ENCODE peak calls at places on chromosomes 6 and 20, in six cellular contexts. O is CD8-positive, alpha-beta memory T cell; I is lower leg skin; T is astrocyte of the spinal cord; E is cardiac fibroblast; K is neuronal stem cell. H is an unnamed sample.

GRCh38 chr6:146857960-146858308 is 259.2 kb downstream of the ADGB start:
- DNase-seq in E (no peak), K (peak; percentile 35), O (no peak), I (no peak), T (no peak), H (no peak)

GRCh38 chr6:21595265-21595950 is 1.9 kb downstream of the SOX4 start:
- DNase-seq in K (no peak), O (peak; percentile 3), E (peak; percentile 39), T (peak; percentile 35), I (peak; percentile 91), H (peak; percentile 14)

GRCh38 chr20:1191289-1191688 is 6.5 kb upstream of the TMEM74B start:
- DNase-seq in T (no peak), O (no peak), K (no peak), I (no peak), E (no peak), H (no peak)

GRCh38 chr6:141097471-141097870 is 1035.3 kb upstream of the GJE1 start:
- DNase-seq in T (no peak), I (no peak), O (no peak), K (no peak), E (peak; percentile 62), H (peak; percentile 59)

GRCh38 chr20:45019764-45020126 is 53.4 kb downstream of the STK4 start:
- DNase-seq in E (no peak), T (no peak), O (no peak), I (no peak), K (no peak), H (no peak)

GRCh38 chr20:63648190-63648589 is 5.0 kb downstream of the STMN3 start:
- DNase-seq in T (no peak), K (no peak), E (no peak), O (no peak), I (no peak), H (no peak)

GRCh38 chr20:2599265-2600060 is 53.0 kb upstream of the NOP56 start:
- DNase-seq in O (no peak), E (no peak), I (no peak), T (peak; percentile 6), K (peak; percentile 29), H (peak; percentile 6)

GRCh38 chr6:35047265-35048011 is 93.7 kb downstream of the TCP11 start:
- DNase-seq in O (no peak), T (peak; percentile 66), E (peak; percentile 80), I (peak; percentile 84), K (no peak), H (peak; percentile 78)

GRCh38 chr6:90008908-90009501 is 114.7 kb downstream of the GJA10 start:
- DNase-seq in I (no peak), E (peak; percentile 29), O (no peak), K (no peak), T (peak; percentile 54), H (peak; percentile 73)

GRCh38 chr20:48904566-48905321 is 16.8 kb upstream of the ARFGEF2 start:
- DNase-seq in K (peak; percentile 53), O (peak; percentile 42), T (peak; percentile 72), E (peak; percentile 81), I (peak; percentile 88), H (peak; percentile 69)

GRCh38 chr20:9200620-9201019 is 131.7 kb downstream of the PLCB4 start:
- DNase-seq in K (no peak), E (peak; percentile 43), O (no peak), I (no peak), T (peak; percentile 40), H (peak; percentile 66)

GRCh38 chr20:20737158-20737557 is 24.7 kb upstream of the RALGAPA2 start:
- DNase-seq in T (no peak), K (no peak), E (no peak), I (no peak), O (no peak), H (no peak)

GRCh38 chr6:110622912-110623578 is 146.6 kb upstream of the SLC22A16 start:
- DNase-seq in T (no peak), E (no peak), I (no peak), O (no peak), K (no peak), H (no peak)

GRCh38 chr6:158008894-158009891 is 27.5 kb downstream of the SYNJ2 start:
- DNase-seq in E (peak; percentile 77), I (no peak), T (peak; percentile 46), O (no peak), K (no peak), H (peak; percentile 65)

GRCh38 chr20:19758888-19759331 is 852 bp downstream of the RIN2 start:
- DNase-seq in K (peak; percentile 52), T (peak; percentile 61), E (peak; percentile 71), I (peak; percentile 96), O (no peak), H (peak; percentile 52)

GRCh38 chr6:70254784-70255183 is 48.1 kb downstream of the COL9A1 start:
- DNase-seq in E (no peak), K (no peak), I (no peak), T (no peak), O (no peak), H (no peak)

GRCh38 chr20:3406481-3407425 is 716 bp downstream of the DNAAF9 start:
- DNase-seq in O (no peak), K (peak; percentile 35), E (peak; percentile 79), I (peak; percentile 91), T (no peak), H (peak; percentile 83)

GRCh38 chr6:138931660-138932059 is 56.4 kb downstream of the REPS1 start:
- DNase-seq in E (no peak), I (no peak), O (no peak), K (no peak), T (no peak), H (no peak)

GRCh38 chr6:30881987-30882763 is 2.1 kb upstream of the DDR1 start:
- DNase-seq in K (peak; percentile 47), O (no peak), E (peak; percentile 51), I (peak; percentile 84), T (peak; percentile 60), H (peak; percentile 36)
- H3K4me3 ChIP-seq in K (peak overlapping the region; percentile 84), O (no peak overlapping the region), E (no peak overlapping the region), I (no peak overlapping the region), T (no peak overlapping the region), H (no peak overlapping the region)

GRCh38 chr20:53829086-53829703 is 235.6 kb upstream of the ZNF217 start:
- DNase-seq in K (no peak), T (peak; percentile 95), O (no peak), E (peak; percentile 99), I (no peak), H (peak; percentile 98)
- H3K4me3 ChIP-seq in K (no peak overlapping the region), T (peak overlapping the region; percentile 20), O (peak overlapping the region; percentile 65), E (peak overlapping the region; percentile 30), I (no peak overlapping the region), H (peak overlapping the region; percentile 40)

GRCh38 chr6:75199856-75200255 is 6.0 kb downstream of the COL12A1 start:
- DNase-seq in T (peak; percentile 49), O (no peak), I (no peak), K (no peak), E (peak; percentile 52), H (peak; percentile 74)

GRCh38 chr6:75201076-75201475 is 4.8 kb downstream of the COL12A1 start:
- DNase-seq in K (no peak), T (no peak), O (no peak), E (peak; percentile 29), I (no peak), H (no peak)

GRCh38 chr6:75202676-75203131 is 3.1 kb downstream of the COL12A1 start:
- DNase-seq in O (no peak), I (no peak), K (no peak), E (peak; percentile 33), T (peak; percentile 51), H (peak; percentile 48)

GRCh38 chr6:75203721-75204120 is 2.1 kb downstream of the COL12A1 start:
- DNase-seq in O (no peak), K (no peak), T (no peak), I (no peak), E (peak; percentile 64), H (peak; percentile 72)

DNA sequence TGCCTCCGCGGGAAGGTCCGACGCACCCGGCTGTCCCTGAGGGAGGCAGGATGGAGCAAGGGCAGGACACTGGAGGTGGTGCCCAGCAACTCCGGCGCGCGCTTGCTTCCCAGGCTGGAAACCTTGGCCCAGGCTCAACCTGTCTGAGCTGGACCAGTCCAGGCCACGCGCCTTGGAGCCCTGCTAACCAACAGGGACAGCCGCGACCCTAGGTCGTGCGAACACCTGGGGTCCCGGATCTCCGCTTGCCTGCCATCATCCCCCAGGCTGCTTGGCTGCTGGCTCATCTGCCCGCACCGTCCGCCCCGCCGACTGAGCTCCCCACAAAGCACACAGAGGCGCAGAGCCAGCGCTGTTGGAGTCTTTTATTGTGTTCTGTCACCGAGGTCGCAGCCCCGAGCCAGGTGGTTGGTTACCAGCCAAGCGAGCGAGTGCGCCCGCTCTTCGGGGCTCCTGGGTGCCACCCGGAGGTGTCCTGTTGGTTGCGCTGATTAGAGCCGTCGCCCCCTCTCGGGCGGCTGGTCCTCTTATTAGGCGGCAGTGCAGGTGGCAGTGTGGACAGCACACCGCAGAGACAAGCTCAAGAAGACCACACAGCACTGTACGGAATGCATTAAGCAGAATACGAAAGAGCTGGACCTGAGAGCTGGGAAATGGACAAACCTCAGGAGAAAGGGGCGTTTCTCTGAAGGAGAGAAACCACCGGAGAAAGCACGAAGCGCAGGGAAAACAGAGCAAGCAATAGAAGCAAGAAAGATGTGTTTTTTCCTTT is 3.8 kb downstream of the COL12A1 start:
- DNase-seq in I (peak; percentile 89), T (peak; percentile 58), K (peak; percentile 41), E (peak; percentile 23), O (no peak), H (peak; percentile 40)
- H3K4me3 ChIP-seq in I (peak overlapping the region; percentile 19), T (peak overlapping the region; percentile 38), K (peak overlapping the region; percentile 77), E (peak overlapping the region; percentile 46), O (no peak overlapping the region), H (peak overlapping the region; percentile 40)

DNA sequence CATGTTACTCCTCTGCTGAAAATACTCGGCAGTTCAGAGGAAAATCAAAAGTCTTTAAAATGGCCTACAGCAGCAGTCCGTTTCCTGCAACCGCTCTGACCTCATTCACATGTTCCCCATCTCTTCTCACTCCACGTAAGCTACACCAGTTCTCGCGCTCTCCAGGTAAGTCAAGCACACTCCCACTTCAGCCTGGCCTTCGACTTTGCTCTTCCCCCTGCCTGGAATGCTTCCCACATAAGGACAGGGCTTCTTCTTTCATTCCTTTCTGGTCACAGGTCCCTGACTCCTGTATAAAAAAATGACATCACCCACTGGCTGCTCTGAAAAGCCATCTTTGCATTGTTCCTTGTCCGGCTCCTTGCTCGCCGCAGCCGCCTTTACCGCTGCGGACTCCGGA is 42.7 kb downstream of the MGME1 start:
- DNase-seq in K (no peak), T (no peak), E (no peak), O (no peak), I (no peak), H (no peak)
- H3K4me3 ChIP-seq in K (no peak overlapping the region), T (no peak overlapping the region), E (no peak overlapping the region), O (no peak overlapping the region), I (no peak overlapping the region), H (no peak overlapping the region)